ENCODE peak calls at places on chromosomes 13 and 19, in six cellular contexts. L, A, Z, V, S and G are unnamed samples.

GRCh38 chr13:94481966-94482365 is 2.5 kb upstream of the DCT start:
- DNase-seq in V (no peak), A (no peak), S (no peak), Z (no peak), L (peak), G (no peak)

GRCh38 chr13:112132142-112132541 is 65.2 kb downstream of the SOX1 start:
- DNase-seq in A (no peak), V (no peak), S (no peak), L (no peak), Z (no peak), G (no peak)

GRCh38 chr19:5073153-5073844 is 104.4 kb downstream of the KDM4B start:
- DNase-seq in L (no peak), S (no peak), A (no peak), V (no peak), Z (no peak), G (no peak)

GRCh38 chr13:81670048-81670447 is 1329.1 kb upstream of the SPRY2 start:
- DNase-seq in S (no peak), Z (no peak), A (no peak), L (no peak), V (no peak), G (no peak)

GRCh38 chr13:75749407-75749806 is 113.3 kb downstream of the LMO7 start:
- DNase-seq in A (no peak), S (no peak), L (peak), Z (no peak), V (no peak), G (no peak)

GRCh38 chr19:58392945-58393724 is 2.3 kb upstream of the RNF225 start:
- DNase-seq in Z (no peak), L (no peak), V (no peak), S (no peak), A (no peak), G (no peak)

GRCh38 chr13:83819611-83820010 is 62.7 kb downstream of the SLITRK1 start:
- DNase-seq in L (peak), V (no peak), A (no peak), Z (no peak), S (no peak), G (no peak)

GRCh38 chr19:19399733-19400438 is 5.6 kb upstream of the GATAD2A start:
- DNase-seq in L (peak), A (no peak), S (no peak), V (no peak), Z (no peak), G (no peak)

GRCh38 chr13:76048675-76049396 is 412.7 kb downstream of the LMO7 start:
- DNase-seq in S (no peak), L (no peak), V (no peak), A (no peak), Z (no peak), G (no peak)

GRCh38 chr13:73038064-73038463 is 20.7 kb upstream of the KLF5 start:
- DNase-seq in Z (no peak), S (no peak), A (no peak), V (no peak), L (no peak), G (no peak)

GRCh38 chr19:53868091-53868891 is 608 bp downstream of the MYADM start:
- DNase-seq in A (no peak), V (peak), S (no peak), L (peak), Z (no peak), G (no peak)

GRCh38 chr13:30371649-30372265 is 50.5 kb upstream of the UBE2L5 start:
- DNase-seq in A (no peak), S (peak), Z (no peak), L (peak), V (no peak), G (peak)

GRCh38 chr19:58519087-58519354 is 589 bp downstream of the ZBTB45 start:
- DNase-seq in Z (peak), S (peak), L (peak), V (peak), A (peak), G (no peak)

GRCh38 chr13:57624565-57625435 is 6.7 kb upstream of the PCDH17 start:
- DNase-seq in S (no peak), L (peak), V (peak), Z (peak), A (no peak), G (no peak)

GRCh38 chr19:6141217-6141616 is 5.8 kb downstream of the ACSBG2 start:
- DNase-seq in Z (no peak), V (no peak), L (no peak), A (no peak), S (no peak), G (no peak)

GRCh38 chr13:45269204-45269603 is 68.4 kb upstream of the KCTD4 start:
- DNase-seq in S (no peak), V (no peak), L (peak), A (no peak), Z (no peak), G (no peak)

GRCh38 chr19:14632286-14632685 is 42.4 kb downstream of the ADGRE3 start:
- DNase-seq in Z (no peak), L (peak), S (no peak), V (no peak), A (no peak), G (peak)

GRCh38 chr19:16518061-16518460 is 21.9 kb downstream of the C19orf44 start:
- DNase-seq in V (no peak), S (no peak), Z (no peak), A (no peak), L (no peak), G (no peak)

GRCh38 chr13:110264685-110265275 is 42.2 kb downstream of the COL4A1 start:
- DNase-seq in S (no peak), L (no peak), A (no peak), Z (no peak), V (no peak), G (no peak)
- TF ChIP-seq CTCF in S (no peak), L (no peak), A (no peak), Z (no peak), V (no peak), G (no peak)

GRCh38 chr19:44093931-44094765 is at the start of gene ZNF224:
- DNase-seq in S (peak), V (peak), L (peak), Z (peak), A (peak), G (peak)
- TF ChIP-seq CTCF in S (no peak), V (no peak), L (no peak), Z (no peak), A (no peak), G (no peak)

DNA sequence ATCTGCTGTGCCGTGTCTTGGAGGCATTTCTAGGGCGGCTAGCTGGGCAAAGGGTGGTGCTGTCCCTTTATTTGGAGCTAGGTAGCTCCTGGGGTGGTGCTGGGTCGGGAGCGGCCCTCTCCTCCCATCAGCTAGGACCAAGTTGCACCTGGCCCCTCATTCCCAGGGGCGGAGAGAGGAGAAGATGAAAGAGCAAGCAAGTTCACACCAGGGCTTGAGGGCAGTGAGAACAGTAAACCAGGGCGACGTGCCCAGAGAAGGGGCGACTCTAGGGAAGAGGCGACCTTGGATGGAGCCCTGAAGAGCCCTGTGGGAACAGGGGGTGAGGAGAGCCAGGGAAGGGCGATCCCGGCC is 17.0 kb upstream of the KCNN1 start:
- DNase-seq in L (no peak), Z (no peak), V (no peak), S (no peak), A (no peak), G (no peak)
- TF ChIP-seq CTCF in L (no peak), Z (no peak), V (no peak), S (no peak), A (no peak), G (no peak)

DNA sequence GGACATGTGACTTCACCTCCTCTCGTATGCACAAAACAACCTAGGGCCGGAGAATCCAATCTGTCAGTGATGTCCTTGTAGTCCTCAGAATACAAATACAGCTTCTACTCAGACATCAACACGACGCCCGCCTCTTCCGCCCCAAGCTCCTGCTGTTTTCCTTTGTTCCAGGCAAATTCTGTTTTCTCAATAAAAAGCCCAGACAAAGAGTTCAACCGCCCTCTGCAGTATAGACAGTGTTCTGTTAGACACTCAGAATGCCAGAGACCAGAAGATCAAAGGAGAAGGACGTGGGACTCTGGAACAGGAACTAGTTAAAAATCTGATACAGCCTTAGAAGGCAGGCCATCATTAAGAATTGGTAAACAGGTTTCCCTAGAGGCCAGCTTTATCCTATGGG is 42.0 kb upstream of the GGACT start:
- DNase-seq in V (no peak), Z (no peak), A (no peak), S (no peak), L (no peak), G (no peak)
- TF ChIP-seq CTCF in V (no peak), Z (no peak), A (no peak), S (no peak), L (no peak), G (no peak)

GRCh38 chr13:61255035-61255796 is 160.4 kb downstream of the PCDH20 start:
- DNase-seq in S (no peak), A (no peak), V (no peak), Z (no peak), L (no peak), G (no peak)
- TF ChIP-seq CTCF in S (no peak), A (no peak), V (no peak), Z (no peak), L (peak), G (no peak)

DNA sequence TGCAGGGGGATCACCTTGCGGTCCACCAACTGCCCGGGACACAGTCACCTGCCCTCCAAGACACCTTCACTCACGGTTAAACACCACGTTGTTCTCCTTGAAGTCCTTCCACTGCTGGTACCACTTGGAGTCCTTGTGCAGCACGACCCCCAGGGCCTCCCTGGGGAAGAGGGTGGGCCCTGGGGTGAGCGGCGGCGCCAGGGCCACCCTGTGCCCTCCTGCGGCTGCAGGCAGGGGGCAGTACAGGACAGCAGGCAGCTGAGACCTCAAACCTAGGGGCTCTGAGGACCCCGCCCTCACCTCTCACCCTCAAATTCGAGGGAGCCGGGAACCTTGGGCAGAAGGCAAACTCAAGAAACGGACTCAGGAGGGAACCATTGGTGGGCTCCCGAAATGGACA is 7.5 kb upstream of the CTXN1 start:
- DNase-seq in A (no peak), V (no peak), L (no peak), S (no peak), Z (no peak), G (no peak)
- TF ChIP-seq CTCF in A (no peak), V (no peak), L (peak), S (no peak), Z (peak), G (no peak)

GRCh38 chr19:48628486-48629296 is 8.5 kb downstream of the DBP start:
- DNase-seq in V (no peak), S (no peak), L (no peak), A (no peak), Z (no peak), G (no peak)
- TF ChIP-seq CTCF in V (no peak), S (no peak), L (no peak), A (no peak), Z (no peak), G (no peak)

DNA sequence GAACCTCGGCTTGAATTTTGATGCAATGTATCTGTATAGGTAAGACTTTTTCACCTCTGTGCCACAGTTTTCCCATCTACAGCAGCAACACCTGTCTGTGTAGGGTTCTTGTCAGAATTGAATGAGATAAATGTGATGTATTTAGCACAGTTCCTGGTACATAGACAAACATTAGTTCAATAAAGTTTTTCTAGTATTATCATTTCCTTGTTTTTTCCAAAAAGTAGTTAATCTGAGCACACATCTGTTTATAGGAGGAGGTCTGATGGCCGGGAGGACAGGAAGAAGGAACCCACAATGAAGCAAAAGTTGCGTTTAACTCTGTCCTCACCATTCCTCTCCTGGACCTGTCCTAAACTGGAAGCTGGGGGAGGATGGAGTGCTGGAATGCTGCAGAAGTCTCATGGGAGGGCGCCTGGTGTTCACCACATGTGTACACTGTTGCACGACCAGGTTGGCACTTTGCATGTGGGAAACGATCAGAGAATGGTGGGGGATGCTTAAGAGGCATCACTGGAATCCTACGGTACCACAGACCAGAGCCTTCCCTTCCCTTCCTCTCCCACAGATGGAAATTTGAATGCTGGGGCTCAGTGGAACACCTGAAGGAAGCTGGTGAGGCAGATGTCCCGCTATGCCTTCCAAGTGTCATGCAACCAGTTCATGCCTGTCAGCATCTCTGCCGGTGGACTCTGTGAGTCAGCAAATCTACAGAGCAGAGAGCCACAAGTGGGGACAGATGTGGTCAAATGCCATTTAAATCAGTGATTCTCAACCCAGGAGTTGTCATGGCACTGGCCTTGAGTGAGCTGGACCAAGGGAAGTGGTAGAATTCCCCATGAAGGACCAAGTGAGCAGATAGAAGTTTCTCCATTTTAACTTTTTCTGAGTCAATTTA is 315.6 kb downstream of the DLEU7 start:
- DNase-seq in L (no peak), V (no peak), A (no peak), Z (no peak), S (no peak), G (no peak)
- TF ChIP-seq CTCF in L (no peak), V (no peak), A (no peak), Z (no peak), S (no peak), G (no peak)

GRCh38 chr19:2096543-2097329 is at the start of gene IZUMO4:
- DNase-seq in Z (peak), V (peak), A (peak), L (peak), S (peak), G (no peak)
- TF ChIP-seq CTCF in Z (peak), V (no peak), A (no peak), L (peak), S (peak), G (peak)